ENCODE peak calls at places on chromosome 3, in four cellular contexts. E is esophagus squamous epithelium, G is brain microvascular endothelial cell, P is aorta. W is an unnamed sample.

GRCh38 chr3:198081421-198081844 is 121.4 kb downstream of the LMLN start:
- DNase-seq in G (no peak), P (peak; percentile 70), E (no peak), W (no peak)

GRCh38 chr3:11739712-11740111 is 96.0 kb upstream of the VGLL4 start:
- DNase-seq in G (no peak), E (no peak), P (no peak), W (no peak)

GRCh38 chr3:81289676-81290075 is 471.8 kb downstream of the GBE1 start:
- DNase-seq in G (peak; percentile 34), P (no peak), E (no peak), W (no peak)

GRCh38 chr3:117019082-117019713 is 309.6 kb downstream of the TUSC7 start:
- DNase-seq in P (no peak), E (no peak), G (peak; percentile 56), W (no peak)

GRCh38 chr3:46970391-46971091 is 6.0 kb downstream of the CCDC12 start:
- DNase-seq in G (no peak), E (no peak), P (no peak), W (peak; percentile 88)

GRCh38 chr3:186193534-186194450 is 84.9 kb upstream of the ETV5 start:
- DNase-seq in P (peak; percentile 79), E (no peak), G (no peak), W (peak; percentile 65)

GRCh38 chr3:13373975-13374586 is 46.0 kb downstream of the NUP210 start:
- DNase-seq in E (no peak), P (no peak), G (no peak), W (no peak)

GRCh38 chr3:77491961-77492360 is 452.1 kb downstream of the ROBO2 start:
- DNase-seq in P (no peak), E (no peak), G (no peak), W (no peak)

GRCh38 chr3:21237638-21238037 is 513.4 kb downstream of the ZNF385D start:
- DNase-seq in E (no peak), P (no peak), G (no peak), W (no peak)

GRCh38 chr3:58152225-58153015 is 58.4 kb downstream of the DNASE1L3 start:
- DNase-seq in G (no peak), E (no peak), P (no peak), W (no peak)

DNA sequence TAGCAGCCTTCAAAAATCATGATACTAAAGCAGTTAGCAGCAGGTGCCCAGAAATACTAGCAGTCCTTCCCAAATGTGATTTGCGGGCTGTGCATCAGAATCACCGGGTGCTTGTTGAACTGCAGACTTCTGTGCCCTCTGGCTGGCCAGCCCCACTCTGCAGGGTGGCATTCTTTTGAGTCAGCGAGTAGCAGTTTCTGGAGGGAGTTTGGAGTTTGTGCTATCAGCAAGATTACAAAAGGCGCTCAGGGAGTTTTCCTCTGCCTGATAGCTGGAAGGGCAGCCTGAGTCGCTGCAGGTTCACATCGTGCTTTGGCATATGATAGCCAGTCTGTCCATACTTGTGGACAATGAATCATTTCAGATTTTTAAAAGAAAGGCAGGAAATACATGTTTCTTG is 57.6 kb downstream of the CLDN11 start:
- DNase-seq in P (no peak), E (no peak), G (no peak), W (no peak)
- H3K27ac ChIP-seq in P (no peak overlapping the region), E (no peak overlapping the region), G (no peak overlapping the region), W (no peak overlapping the region)

DNA sequence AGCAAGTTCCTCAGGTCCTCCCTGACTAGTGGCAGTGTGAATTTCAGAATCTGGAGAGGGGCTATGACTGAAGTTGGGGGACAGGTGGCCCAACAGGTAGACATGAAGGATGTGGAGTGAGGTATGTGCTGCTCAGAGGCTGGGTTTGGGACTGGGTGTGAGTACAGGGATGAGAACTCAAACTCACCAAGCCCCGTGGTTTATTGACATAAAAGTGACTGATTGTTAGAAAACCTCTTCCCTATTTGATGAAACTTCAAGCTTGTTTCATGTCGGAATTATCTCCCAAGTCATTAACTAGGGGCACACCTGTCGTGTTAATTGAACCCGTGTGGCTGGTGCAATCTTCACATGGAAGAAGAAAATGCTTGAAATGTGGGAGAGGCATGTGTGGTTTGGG is 27.1 kb downstream of the FGD5 start:
- DNase-seq in E (no peak), P (no peak), G (no peak), W (no peak)
- H3K27me3 ChIP-seq in E (peaks cover 5% of the 10 kb centered on the region), P (no peaks in the 10 kb centered on the region), G (no peaks in the 10 kb centered on the region), W (no peaks in the 10 kb centered on the region)

GRCh38 chr3:87191175-87191574 is 35.9 kb upstream of the CHMP2B start:
- DNase-seq in P (no peak), G (no peak), E (no peak), W (no peak)
- H3K27ac ChIP-seq in P (no peak overlapping the region), G (no peak overlapping the region), E (no peak overlapping the region), W (no peak overlapping the region)

DNA sequence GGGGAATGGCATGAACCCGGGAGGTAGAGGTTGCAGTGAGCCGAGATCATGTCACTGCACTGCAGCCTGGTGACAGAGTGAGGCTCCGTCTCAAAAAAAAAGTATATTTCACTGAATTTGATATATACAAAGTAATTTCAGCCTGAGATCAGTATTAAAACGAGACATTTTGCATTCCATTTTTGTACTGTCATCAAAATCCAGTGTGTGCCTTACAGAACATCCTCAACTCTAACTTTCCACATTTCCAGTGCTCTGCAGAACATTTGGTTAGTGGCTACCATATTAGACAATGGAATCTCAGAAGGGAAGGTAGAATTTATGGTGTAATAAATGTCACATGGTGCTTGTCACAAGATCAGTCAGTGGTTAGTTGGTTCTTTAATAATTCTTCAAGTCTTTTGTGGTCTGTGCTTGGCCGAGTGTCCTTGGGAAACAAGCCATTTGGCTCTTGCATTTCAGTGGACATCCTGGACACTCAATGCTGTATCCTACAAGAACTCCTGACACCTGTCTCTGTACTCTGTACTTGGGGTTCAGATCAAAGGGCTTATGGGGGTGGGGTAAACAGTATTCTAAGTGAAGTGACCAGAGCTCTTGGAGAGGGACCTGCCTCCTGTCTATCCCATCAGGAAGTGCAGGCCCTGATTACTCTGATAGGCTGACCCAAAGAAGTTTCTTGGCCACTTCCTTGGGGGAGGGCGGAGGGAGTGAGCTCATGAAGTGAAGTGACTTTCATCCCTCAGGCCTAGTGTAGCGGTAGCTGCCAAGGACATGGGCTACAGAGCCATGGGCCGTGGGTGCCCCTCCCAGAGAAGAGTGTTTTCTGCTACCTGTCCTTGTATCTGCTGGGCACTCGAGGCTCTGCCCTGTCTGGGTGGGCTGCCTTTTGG is 3.7 kb downstream of the ACVR2B start:
- DNase-seq in G (no peak), P (no peak), E (no peak), W (no peak)
- H3K27me3 ChIP-seq in G (no peaks in the 10 kb centered on the region), P (no peaks in the 10 kb centered on the region), E (no peaks in the 10 kb centered on the region), W (no peaks in the 10 kb centered on the region)

DNA sequence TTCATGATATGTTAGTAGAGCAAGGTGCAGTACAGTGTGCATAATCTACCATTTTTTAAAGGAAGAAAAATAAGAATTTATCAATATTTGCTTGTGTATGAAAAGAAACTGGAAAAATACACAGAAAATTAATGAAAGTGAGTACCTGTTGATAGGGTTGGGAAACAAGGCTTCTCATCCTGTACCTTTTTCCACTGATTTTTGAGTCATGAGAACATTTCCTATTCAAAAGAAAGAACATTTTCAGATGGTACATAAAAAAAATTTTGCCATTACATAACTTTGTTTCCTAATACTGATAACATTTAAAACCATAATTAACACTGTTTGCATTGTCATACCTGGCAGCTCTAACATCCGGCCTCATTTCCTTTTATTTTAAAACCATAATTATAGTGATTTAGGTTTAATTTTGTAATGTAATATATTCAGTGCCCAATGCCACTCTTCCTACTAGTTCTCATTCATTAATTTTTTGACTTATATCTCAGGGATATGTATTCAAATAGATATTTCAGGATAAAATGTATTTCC is 11.7 kb downstream of the NKTR start:
- DNase-seq in P (no peak), E (no peak), G (no peak), W (no peak)
- H3K27ac ChIP-seq in P (no peak overlapping the region), E (peak overlapping the region; percentile 66), G (no peak overlapping the region), W (no peak overlapping the region)

DNA sequence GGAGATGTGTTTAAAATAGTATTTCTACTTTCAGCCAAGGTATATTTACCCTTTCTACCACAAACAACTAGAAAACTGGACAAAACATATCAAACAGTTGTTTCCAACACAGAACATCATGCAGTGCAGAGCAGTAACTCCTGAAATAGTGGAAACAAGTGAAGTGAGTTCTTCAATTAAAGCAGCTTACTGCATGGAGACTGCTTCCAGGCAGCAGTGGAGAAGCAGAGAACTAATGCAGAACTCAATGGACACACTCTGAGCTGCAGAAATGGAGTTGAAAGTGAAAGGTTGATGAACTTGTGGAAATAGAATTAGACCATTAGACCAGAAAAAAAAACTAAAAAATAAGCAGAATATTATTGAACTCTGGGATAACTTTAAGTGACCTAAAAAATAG is 478.9 kb downstream of the CNTN6 start:
- DNase-seq in G (no peak), P (no peak), E (no peak), W (no peak)
- H3K27me3 ChIP-seq in G (no peaks in the 10 kb centered on the region), P (no peaks in the 10 kb centered on the region), E (no peaks in the 10 kb centered on the region), W (no peaks in the 10 kb centered on the region)

W was measured in pancreas.